ENCODE peak calls at places on chromosomes 3 and 15, in seven cellular contexts. A is HS-27A; G is stimulated activated CD8-positive, alpha-beta memory T cell treated with anti-CD3 and anti-CD28 coated beads, Interleukin-12 subunit alpha, Interleukin-12 subunit beta, amount 100 ng/mL, for 4 hours; F is stimulated activated CD4-positive, alpha-beta T cell treated with anti-CD3 and anti-CD28 coated beads, Interleukin-1b, Interleukin-23, amount 100 ng/mL, for 1 hour; J is RPMI7951; X is GM18507; I is NCI-H1048. Q is an unnamed sample.

GRCh38 chr15:37061996-37062395 is 38.4 kb downstream of the MEIS2 start:
- DNase-seq in A (no peak), G (no peak), F (no peak), J (no peak), X (no peak), I (no peak), Q (no peak)

GRCh38 chr3:141939759-141940158 is 63.3 kb downstream of the ATP1B3 start:
- DNase-seq in A (peak), G (no peak), F (no peak), J (no peak), X (no peak), I (no peak), Q (no peak)

GRCh38 chr3:100032262-100032661 is 82.0 kb downstream of the FILIP1L start:
- DNase-seq in A (peak), G (no peak), F (no peak), J (peak), X (no peak), I (no peak), Q (no peak)

GRCh38 chr3:70471464-70472342 is 159.3 kb upstream of the MDFIC2 start:
- DNase-seq in A (no peak), G (no peak), F (no peak), J (no peak), X (no peak), I (no peak), Q (no peak)

GRCh38 chr3:11818033-11818432 is 28.7 kb downstream of the TAMM41 start:
- DNase-seq in A (no peak), G (no peak), F (no peak), J (peak), X (no peak), I (no peak), Q (no peak)

GRCh38 chr3:140455476-140455875 is 222.4 kb upstream of the TRIM42 start:
- DNase-seq in A (no peak), G (no peak), F (no peak), J (no peak), X (no peak), I (no peak), Q (no peak)

GRCh38 chr15:66387176-66388056 is 704 bp downstream of the MAP2K1 start:
- DNase-seq in A (peak), G (peak), F (peak), J (peak), X (no peak), I (peak), Q (peak)

GRCh38 chr15:66415321-66415720 is 28.6 kb downstream of the MAP2K1 start:
- DNase-seq in A (no peak), G (no peak), F (no peak), J (no peak), X (no peak), I (no peak), Q (no peak)

GRCh38 chr15:36753173-36753572 is 173.7 kb downstream of the CDIN1 start:
- DNase-seq in A (no peak), G (no peak), F (no peak), J (no peak), X (no peak), I (no peak), Q (no peak)

GRCh38 chr15:100057281-100057680 is 284.5 kb downstream of the ADAMTS17 start:
- DNase-seq in A (no peak), G (no peak), F (no peak), J (no peak), X (no peak), I (no peak), Q (no peak)

GRCh38 chr3:51384730-51385473 is at the start of gene MANF:
- DNase-seq in A (peak), G (peak), F (peak), J (peak), X (peak), I (peak), Q (peak)

GRCh38 chr15:52466134-52466701 is 62.5 kb downstream of the MYO5A start:
- DNase-seq in A (no peak), G (peak), F (no peak), J (no peak), X (peak), I (no peak), Q (peak)

GRCh38 chr3:132343018-132343612 is 25.9 kb downstream of the ACP3 start:
- DNase-seq in A (no peak), G (no peak), F (no peak), J (peak), X (peak), I (peak), Q (no peak)

GRCh38 chr15:36737430-36737891 is 158.0 kb downstream of the CDIN1 start:
- DNase-seq in A (peak), G (no peak), F (no peak), J (peak), X (no peak), I (no peak), Q (no peak)

GRCh38 chr3:170760174-170760526 is 109.8 kb downstream of the RPL22L1 start:
- DNase-seq in A (no peak), G (no peak), F (no peak), J (peak), X (no peak), I (no peak), Q (no peak)